ENCODE peak calls at places on chromosomes 4 and X, in seven cellular contexts. Z is fibroblast of the aortic adventitia; W is AG10803; H is AG04450; K is activated T-helper 1 cell treated with anti-CD3 and anti-CD28 coated beads, Interleukin-2, amount 50 U/mL, for 16 hours; Y is kidney glomerular epithelial cell; Q is RPMI7951. U is an unnamed sample.
A peak's percentile ranks its signal among the peaks of the same experiment; 100 is the strongest.

GRCh38 chr4:54930226-54930625 is 195.2 kb downstream of the KDR start:
- DNase-seq in Z (peak; percentile 83), W (peak; percentile 76), H (no peak), K (no peak), Y (no peak), Q (peak; percentile 20), U (no peak)

GRCh38 chrX:129403974-129404669 is 119.2 kb downstream of the SMARCA1 start:
- DNase-seq in Z (no peak), W (no peak), H (no peak), K (no peak), Y (no peak), Q (no peak), U (no peak)

GRCh38 chrX:123803331-123803983 is 56.4 kb upstream of the XIAP start:
- DNase-seq in Z (peak; percentile 70), W (peak; percentile 69), H (no peak), K (no peak), Y (peak; percentile 57), Q (peak; percentile 89), U (no peak)

GRCh38 chr4:181478675-181479074 is 764.5 kb upstream of the TENM3 start:
- DNase-seq in Z (no peak), W (no peak), H (no peak), K (no peak), Y (no peak), Q (no peak), U (no peak)

GRCh38 chrX:103839404-103839803 is 7.3 kb upstream of the RAB9B start:
- DNase-seq in Z (no peak), W (no peak), H (no peak), K (no peak), Y (no peak), Q (no peak), U (no peak)

GRCh38 chrX:132532955-132533354 is 44.1 kb upstream of the MBNL3 start:
- DNase-seq in Z (peak; percentile 1), W (peak; percentile 0), H (no peak), K (no peak), Y (no peak), Q (no peak), U (no peak)

GRCh38 chr4:140066031-140066930 is 87.7 kb downstream of the MAML3 start:
- DNase-seq in Z (no peak), W (no peak), H (no peak), K (no peak), Y (no peak), Q (no peak), U (no peak)

GRCh38 chr4:140157341-140157740 is 3.4 kb upstream of the MAML3 start:
- DNase-seq in Z (no peak), W (no peak), H (no peak), K (no peak), Y (no peak), Q (no peak), U (no peak)

GRCh38 chr4:83093060-83093640 is 21.4 kb downstream of the PLAC8 start:
- DNase-seq in Z (no peak), W (no peak), H (no peak), K (no peak), Y (no peak), Q (no peak), U (no peak)

GRCh38 chrX:129845616-129846190 is 2.0 kb upstream of the ZDHHC9 start:
- DNase-seq in Z (no peak), W (no peak), H (no peak), K (no peak), Y (no peak), Q (no peak), U (no peak)

GRCh38 chrX:53048169-53049126 is at the start of gene GPR173:
- DNase-seq in Z (peak; percentile 69), W (peak; percentile 74), H (peak; percentile 21), K (no peak), Y (peak; percentile 1), Q (peak; percentile 85), U (no peak)

GRCh38 chr4:185559913-185560281 is 24.6 kb upstream of the PDLIM3 start:
- DNase-seq in Z (peak; percentile 27), W (peak; percentile 9), H (no peak), K (no peak), Y (peak; percentile 81), Q (peak; percentile 58), U (peak; percentile 66)

GRCh38 chr4:67291639-67292038 is 253.7 kb downstream of the CENPC start:
- DNase-seq in Z (no peak), W (no peak), H (no peak), K (no peak), Y (no peak), Q (no peak), U (no peak)